ENCODE peak calls at places on chromosomes 4 and X, in eight cellular contexts. C, E, O, H, G, M, J and K are unnamed samples.

GRCh38 chr4:186039697-186040096 is 29.3 kb upstream of the TLR3 start:
- DNase-seq in J (no peak), E (no peak), C (no peak), G (no peak), M (no peak), H (no peak), O (no peak), K (no peak)

GRCh38 chrX:63012574-63012973 is 338.6 kb downstream of the SPIN4 start:
- DNase-seq in O (no peak), J (no peak), H (no peak), M (no peak), C (no peak), G (no peak), E (no peak), K (no peak)

GRCh38 chr4:31557444-31557843 is 837.3 kb downstream of the PCDH7 start:
- DNase-seq in E (no peak), M (no peak), O (peak), H (no peak), C (no peak), G (peak), J (no peak), K (no peak)

GRCh38 chr4:186283311-186283710 is 17.3 kb downstream of the F11 start:
- DNase-seq in M (no peak), G (no peak), O (no peak), E (no peak), J (no peak), H (no peak), C (no peak), K (no peak)

GRCh38 chrX:103666202-103667107 is 20.0 kb downstream of the MORF4L2 start:
- DNase-seq in E (no peak), M (no peak), H (no peak), O (peak), G (no peak), C (no peak), J (no peak), K (no peak)

GRCh38 chr4:120228086-120228485 is 161.4 kb upstream of the MAD2L1 start:
- DNase-seq in J (no peak), C (no peak), O (peak), M (no peak), E (no peak), H (no peak), G (peak), K (no peak)

GRCh38 chr4:127586922-127587571 is 45.7 kb upstream of the INTU start:
- DNase-seq in J (peak), M (peak), E (no peak), C (peak), H (no peak), O (peak), G (peak), K (peak)

GRCh38 chr4:33715996-33716395 is 2528.3 kb downstream of the ARAP2 start:
- DNase-seq in H (no peak), C (no peak), G (peak), J (peak), E (peak), O (peak), M (peak), K (no peak)

GRCh38 chrX:1380672-1381233 is 11.2 kb downstream of the SLC25A6 start:
- DNase-seq in J (no peak), H (no peak), E (no peak), M (no peak), O (no peak), C (no peak), G (no peak), K (no peak)

GRCh38 chr4:145775406-145775805 is 95.5 kb downstream of the C4orf51 start:
- DNase-seq in M (no peak), H (no peak), J (no peak), G (no peak), O (no peak), E (no peak), C (no peak), K (no peak)

GRCh38 chr4:155578726-155579385 is 87.8 kb upstream of the GUCY1A1 start:
- DNase-seq in O (no peak), E (no peak), G (no peak), H (no peak), J (peak), M (no peak), C (no peak), K (no peak)